ENCODE peak calls at places on chromosomes 12 and 14, in eight cellular contexts. Y, P, M, E, O, G, T and J are unnamed samples.

GRCh38 chr14:65840786-65841185 is 428.3 kb downstream of the FUT8 start:
- DNase-seq in T (no peak), E (no peak), O (no peak), G (no peak), M (no peak), P (no peak), Y (no peak), J (no peak)

GRCh38 chr12:132282950-132283771 is 46.2 kb downstream of the GALNT9 start:
- DNase-seq in E (no peak), O (no peak), T (peak), G (peak), P (peak), Y (peak), M (no peak), J (no peak)

GRCh38 chr14:29016050-29016900 is 249.7 kb downstream of the FOXG1 start:
- DNase-seq in T (peak), O (peak), P (no peak), Y (peak), G (no peak), M (no peak), E (no peak), J (no peak)

GRCh38 chr12:6452908-6453630 is 1.2 kb downstream of the TAPBPL start:
- DNase-seq in Y (no peak), G (no peak), T (no peak), M (peak), O (no peak), P (no peak), E (no peak), J (peak)

GRCh38 chr12:16021666-16022065 is 110.5 kb downstream of the DERA start:
- DNase-seq in O (no peak), E (no peak), T (no peak), P (no peak), M (no peak), Y (no peak), G (no peak), J (no peak)

GRCh38 chr12:69464433-69464832 is 5.8 kb upstream of the FRS2 start:
- DNase-seq in G (no peak), M (no peak), O (no peak), T (no peak), E (no peak), P (no peak), Y (no peak), J (no peak)

GRCh38 chr12:93645702-93646101 is 31.5 kb upstream of the CRADD start:
- DNase-seq in E (peak), O (no peak), M (no peak), Y (no peak), G (no peak), P (no peak), T (no peak), J (no peak)

GRCh38 chr12:87871061-87871460 is 158.1 kb downstream of the C12orf50 start:
- DNase-seq in O (peak), G (no peak), Y (no peak), E (no peak), M (no peak), T (no peak), P (no peak), J (no peak)

GRCh38 chr12:90854136-90854689 is 100.8 kb downstream of the CCER1 start:
- DNase-seq in O (peak), E (peak), T (peak), G (no peak), P (no peak), Y (no peak), M (no peak), J (no peak)

GRCh38 chr14:21436567-21437062 is 19.3 kb downstream of the CHD8 start:
- DNase-seq in O (no peak), G (no peak), T (no peak), Y (no peak), P (no peak), M (no peak), E (no peak), J (no peak)

GRCh38 chr12:7787574-7788315 is 1.5 kb upstream of the NANOG start:
- DNase-seq in M (no peak), P (no peak), O (peak), T (no peak), E (no peak), Y (peak), G (no peak), J (no peak)

GRCh38 chr12:100842156-100842555 is 47.6 kb downstream of the ANO4 start:
- DNase-seq in T (no peak), M (no peak), G (no peak), P (no peak), O (no peak), E (no peak), Y (no peak), J (no peak)

GRCh38 chr12:119822046-119822445 is 55.1 kb downstream of the CIT start:
- DNase-seq in E (no peak), G (no peak), Y (no peak), O (no peak), P (no peak), T (no peak), M (no peak), J (no peak)

GRCh38 chr14:67166450-67166853 is 22.8 kb upstream of the GARIN2 start:
- DNase-seq in M (no peak), E (peak), Y (no peak), G (no peak), T (peak), P (peak), O (peak), J (peak)

GRCh38 chr12:70070494-70071007 is 172.7 kb upstream of the CNOT2 start:
- DNase-seq in M (no peak), T (no peak), E (no peak), G (no peak), P (no peak), O (no peak), Y (no peak), J (no peak)

GRCh38 chr14:57732886-57733285 is 133.0 kb downstream of the SLC35F4 start:
- DNase-seq in G (no peak), Y (no peak), T (no peak), P (no peak), E (no peak), O (no peak), M (no peak), J (no peak)

GRCh38 chr14:75976838-75977237 is 5.0 kb downstream of the TGFB3 start:
- DNase-seq in O (no peak), T (no peak), Y (no peak), E (no peak), P (no peak), G (no peak), M (no peak), J (no peak)

GRCh38 chr14:32980178-32980886 is 41.7 kb downstream of the NPAS3 start:
- DNase-seq in Y (no peak), T (peak), P (no peak), M (no peak), G (no peak), O (no peak), E (no peak), J (no peak)

GRCh38 chr14:22667881-22668280 is 23.7 kb upstream of the OR6J1 start:
- DNase-seq in P (no peak), M (no peak), O (no peak), E (no peak), T (no peak), G (no peak), Y (no peak), J (no peak)

GRCh38 chr12:39476121-39476520 is 33.2 kb upstream of the KIF21A start:
- DNase-seq in T (no peak), Y (no peak), O (no peak), G (no peak), E (no peak), M (no peak), P (no peak), J (no peak)

GRCh38 chr12:39476894-39477293 is 34.0 kb upstream of the KIF21A start:
- DNase-seq in M (no peak), T (no peak), Y (no peak), E (no peak), G (no peak), O (no peak), P (no peak), J (no peak)
- TF ChIP-seq CTCF in M (no peak), T (no peak), Y (no peak), E (no peak), G (no peak), O (no peak), P (no peak), J (no peak)

DNA sequence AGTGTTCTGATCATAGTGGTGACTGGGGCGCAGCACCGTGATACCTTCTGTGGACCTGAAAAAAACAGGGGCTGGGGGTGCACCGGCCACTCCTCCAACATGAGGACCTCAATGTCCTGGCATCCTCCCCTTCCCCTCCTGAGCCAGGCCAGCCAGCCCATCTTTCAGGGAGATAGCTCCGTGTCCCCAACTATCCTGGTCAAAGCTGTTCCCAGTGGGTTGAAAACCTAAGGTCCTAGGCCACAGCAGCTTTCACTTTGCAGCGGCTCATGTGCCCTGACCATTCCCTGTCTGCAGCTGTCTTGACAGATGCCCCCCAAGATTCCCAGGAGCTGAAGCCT is 75.7 kb downstream of the BCL11B start:
- DNase-seq in T (no peak), O (no peak), Y (no peak), E (no peak), M (no peak), P (no peak), G (no peak), J (no peak)
- H3K27ac ChIP-seq in T (no peak), O (no peak), Y (no peak), E (no peak), M (no peak), P (no peak), G (no peak), J (no peak)

DNA sequence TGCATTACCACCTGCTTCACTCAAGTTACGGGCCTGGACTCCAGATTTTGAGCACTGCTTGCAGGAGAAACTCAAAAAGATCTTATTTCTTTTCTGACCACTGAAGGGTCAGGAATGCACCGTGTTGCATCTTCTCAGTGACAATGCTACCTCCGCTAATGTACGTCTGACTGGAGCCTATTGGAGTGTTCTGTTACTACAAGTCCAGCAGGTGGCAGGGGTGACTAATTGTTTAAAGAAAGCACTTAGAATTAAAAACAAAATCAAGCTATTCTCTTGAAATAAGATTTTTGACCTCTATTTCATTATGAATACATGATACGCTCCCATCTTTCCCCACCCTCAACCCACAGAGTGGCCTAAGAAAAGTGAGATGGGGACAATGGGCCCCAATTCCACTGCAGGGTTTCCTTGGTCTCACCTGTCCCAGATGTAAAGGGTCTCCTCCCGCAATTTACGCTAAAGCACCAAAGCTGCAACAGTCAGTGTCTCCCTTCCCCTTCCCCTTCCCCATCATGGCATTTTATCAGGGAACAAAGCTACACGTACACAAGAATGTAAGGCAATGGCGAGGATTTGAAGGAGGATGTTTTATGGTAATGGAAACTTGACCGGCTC is 2.2 kb downstream of the TBPL2 start:
- DNase-seq in G (no peak), T (peak), O (peak), M (no peak), E (peak), Y (no peak), P (no peak), J (no peak)
- TF ChIP-seq CTCF in G (peak), T (peak), O (peak), M (peak), E (peak), Y (peak), P (no peak), J (peak)

GRCh38 chr12:46271846-46272245 is 3.0 kb upstream of the SLC38A1 start:
- DNase-seq in M (no peak), G (no peak), E (no peak), T (no peak), O (no peak), Y (no peak), P (no peak), J (no peak)
- H3K27ac ChIP-seq in M (no peak), G (no peak), E (no peak), T (no peak), O (no peak), Y (no peak), P (peak), J (no peak)